ENCODE peak calls at places on chromosomes 13 and 19, in eight cellular contexts. C is tibial artery; E is transverse colon; M is fibroblast of mammary gland; Y is RWPE2; D is IMR-90; O is pancreas; F is CD8-positive, alpha-beta T cell. L is an unnamed sample.
A peak's percentile ranks its signal among the peaks of the same experiment; 100 is the strongest.

GRCh38 chr13:67048084-67048792 is 181.9 kb downstream of the PCDH9 start:
- DNase-seq in O (peak; percentile 11), C (no peak), D (peak; percentile 93), M (peak; percentile 45), E (no peak), F (no peak), Y (no peak), L (peak; percentile 6)

GRCh38 chr19:16599655-16600346 is 27.6 kb upstream of the SLC35E1 start:
- DNase-seq in D (no peak), E (no peak), M (no peak), F (no peak), C (no peak), O (peak; percentile 62), Y (no peak), L (no peak)

GRCh38 chr13:59229401-59229800 is 934.3 kb downstream of the DIAPH3 start:
- DNase-seq in D (no peak), F (no peak), Y (no peak), O (no peak), C (no peak), E (no peak), M (no peak), L (no peak)

GRCh38 chr13:30847697-30848307 is 58.3 kb upstream of the MEDAG start:
- DNase-seq in F (no peak), M (peak; percentile 100), O (no peak), Y (no peak), C (peak; percentile 71), E (no peak), D (peak; percentile 99), L (peak; percentile 72)

GRCh38 chr13:92573467-92574057 is 653.0 kb upstream of the GPC6 start:
- DNase-seq in E (no peak), M (peak; percentile 17), Y (no peak), D (peak; percentile 7), O (no peak), C (no peak), F (no peak), L (peak; percentile 59)

GRCh38 chr19:27793128-27793643 is 1419.8 kb downstream of the UQCRFS1 start:
- DNase-seq in O (no peak), M (peak; percentile 78), E (peak; percentile 88), Y (peak; percentile 94), C (peak; percentile 72), D (peak; percentile 58), F (peak; percentile 48), L (peak; percentile 91)

GRCh38 chr19:4909172-4909896 is at the start of gene UHRF1:
- DNase-seq in E (peak; percentile 11), C (no peak), D (no peak), F (no peak), Y (no peak), O (no peak), M (no peak), L (peak; percentile 85)

GRCh38 chr13:85935868-85936467 is 136.7 kb upstream of the SLITRK6 start:
- DNase-seq in C (no peak), F (no peak), M (no peak), O (no peak), Y (no peak), E (no peak), D (no peak), L (no peak)

GRCh38 chr19:35750167-35750566 is 1.8 kb downstream of the LIN37 start:
- DNase-seq in F (no peak), Y (peak; percentile 41), C (no peak), D (no peak), M (no peak), E (no peak), O (no peak), L (no peak)

GRCh38 chr19:35746087-35746462 is 624 bp downstream of the PSENEN start:
- DNase-seq in F (no peak), D (no peak), M (no peak), E (no peak), Y (no peak), O (no peak), C (no peak), L (no peak)

GRCh38 chr19:35746556-35746955 is 1.1 kb downstream of the PSENEN start:
- DNase-seq in E (no peak), O (no peak), F (no peak), C (no peak), M (no peak), Y (peak; percentile 42), D (no peak), L (no peak)

GRCh38 chr19:35745328-35746086 is at the start of the genes PSENEN and U2AF1L4:
- DNase-seq in O (peak; percentile 99), D (peak; percentile 100), F (peak; percentile 95), C (peak; percentile 98), E (peak; percentile 97), Y (peak; percentile 95), M (peak; percentile 99), L (peak; percentile 100)

GRCh38 chr19:35748106-35749020 is at the start of gene LIN37:
- DNase-seq in O (peak; percentile 99), M (peak; percentile 99), Y (peak; percentile 98), C (peak; percentile 100), D (peak; percentile 99), F (peak; percentile 98), E (peak; percentile 99), L (peak; percentile 99)
- TF ChIP-seq CTCF in O (peak; percentile 35), M (no peak), Y (no peak), C (peak; percentile 43), D (no peak), F (no peak), E (peak; percentile 55), L (no peak)

GRCh38 chr13:48733739-48734329 is 80.1 kb downstream of the CYSLTR2 start:
- DNase-seq in E (no peak), C (no peak), F (no peak), Y (no peak), D (no peak), O (no peak), M (peak; percentile 48), L (no peak)

GRCh38 chr13:48728226-48728625 is 74.5 kb downstream of the CYSLTR2 start:
- DNase-seq in O (no peak), Y (no peak), F (no peak), E (no peak), M (no peak), C (no peak), D (no peak), L (peak; percentile 21)

GRCh38 chr13:48730971-48731658 is 77.4 kb downstream of the CYSLTR2 start:
- DNase-seq in Y (no peak), F (no peak), D (peak; percentile 83), E (no peak), C (no peak), M (peak; percentile 94), O (no peak), L (no peak)

GRCh38 chr13:48728876-48729275 is 75.1 kb downstream of the CYSLTR2 start:
- DNase-seq in M (peak; percentile 5), Y (no peak), O (no peak), F (no peak), E (no peak), D (no peak), C (no peak), L (no peak)

DNA sequence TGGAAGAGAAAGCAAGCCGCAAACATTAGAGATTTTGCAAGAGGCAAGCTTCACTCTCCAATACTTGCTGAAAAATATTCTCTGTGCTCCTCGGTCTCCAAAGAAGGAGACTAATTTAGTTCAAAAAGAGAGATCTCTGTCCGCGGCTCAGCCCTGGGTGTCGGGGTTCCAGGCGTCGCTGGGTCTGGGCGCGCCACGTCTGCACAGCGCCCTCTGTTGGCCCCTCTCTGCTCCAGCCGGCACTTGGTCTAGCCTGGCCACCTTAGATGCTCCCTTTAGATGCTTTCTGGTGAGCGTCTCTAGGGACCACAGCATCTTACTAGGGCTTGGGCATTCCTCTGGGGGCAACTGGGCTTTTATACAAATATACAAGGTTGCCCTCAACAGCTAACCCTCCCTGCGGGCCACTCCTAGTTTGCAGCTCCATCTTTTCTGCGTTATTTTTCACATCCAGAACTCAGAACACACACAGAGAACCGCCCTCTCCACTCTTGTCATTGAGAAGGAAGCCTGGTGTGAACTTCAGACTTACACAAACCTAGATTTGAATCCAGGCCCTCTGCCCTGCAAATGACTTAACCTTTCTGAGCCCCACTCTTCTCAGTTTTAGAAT is 78.3 kb downstream of the CYSLTR2 start:
- DNase-seq in M (peak; percentile 49), C (no peak), E (peak; percentile 57), D (no peak), F (peak; percentile 38), Y (no peak), O (peak; percentile 68), L (peak; percentile 73)
- H3K4me3 ChIP-seq in M (no peak overlapping the region), C (no peak overlapping the region), E (peak overlapping the region; percentile 8), D (no peak overlapping the region), F (peak overlapping the region; percentile 29), Y (no peak overlapping the region), O (no peak overlapping the region), L (no peak overlapping the region)

GRCh38 chr19:38720559-38721236 is 23.6 kb downstream of the CAPN12 start:
- DNase-seq in F (no peak), D (no peak), Y (no peak), M (no peak), O (no peak), C (no peak), E (no peak), L (no peak)

GRCh38 chr19:38717855-38718254 is 26.4 kb downstream of the CAPN12 start:
- DNase-seq in O (no peak), F (no peak), M (no peak), D (no peak), E (no peak), C (no peak), Y (no peak), L (no peak)

GRCh38 chr19:38721496-38721895 is 22.8 kb downstream of the CAPN12 start:
- DNase-seq in D (no peak), Y (no peak), F (no peak), O (no peak), C (no peak), M (no peak), E (no peak), L (no peak)

GRCh38 chr19:38718747-38719543 is 25.3 kb downstream of the CAPN12 start:
- DNase-seq in D (no peak), M (no peak), O (peak; percentile 83), F (no peak), C (peak; percentile 75), Y (no peak), E (no peak), L (no peak)

DNA sequence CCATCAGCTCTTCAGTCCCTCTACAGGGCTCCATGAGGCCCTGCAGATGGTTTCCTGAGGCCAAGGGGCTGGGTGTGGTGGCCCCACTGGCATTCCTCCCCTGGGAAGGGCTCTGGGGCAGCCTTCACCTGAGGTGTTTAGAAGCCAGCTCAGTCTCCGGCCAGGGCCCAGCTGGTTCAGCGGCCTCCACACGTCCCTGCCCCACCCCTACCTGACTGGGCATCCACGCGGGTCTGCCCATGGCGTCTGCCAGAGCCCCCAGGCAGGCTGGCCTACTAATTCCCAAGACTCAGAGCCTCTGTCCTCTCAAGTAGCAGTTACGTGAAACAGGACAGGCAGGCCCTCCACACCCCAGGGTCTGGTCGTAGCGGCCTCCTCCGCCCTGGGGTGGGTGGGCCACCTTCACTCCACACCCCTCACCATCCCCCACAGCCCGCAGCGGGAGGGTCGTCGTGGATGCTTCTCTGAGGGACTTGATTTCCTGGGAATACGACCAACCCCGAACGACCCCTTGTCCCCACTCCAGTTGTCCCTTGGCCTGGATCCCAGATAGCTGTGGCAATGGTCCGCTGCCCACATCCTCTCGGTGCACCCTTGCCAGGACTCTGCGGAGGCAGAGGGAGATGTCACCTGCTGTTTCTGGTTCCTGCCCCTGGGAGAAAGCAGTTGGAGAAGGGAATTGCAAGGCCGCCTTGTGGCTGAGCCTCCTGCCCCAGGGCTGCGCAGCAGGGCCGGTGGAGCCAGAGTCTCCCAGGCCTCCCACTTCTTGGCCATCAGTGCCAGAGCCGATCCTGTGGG is 24.3 kb downstream of the CAPN12 start:
- DNase-seq in M (no peak), O (no peak), Y (no peak), F (no peak), D (no peak), E (no peak), C (no peak), L (no peak)
- TF ChIP-seq CTCF in M (no peak), O (no peak), Y (no peak), F (no peak), D (no peak), E (no peak), C (no peak), L (no peak)

GRCh38 chr13:36030670-36031331 is 100.4 kb downstream of the DCLK1 start:
- DNase-seq in C (peak; percentile 26), D (peak; percentile 18), Y (no peak), F (no peak), O (no peak), M (peak; percentile 99), E (no peak), L (no peak)
- H3K4me3 ChIP-seq in C (no peak overlapping the region), D (no peak overlapping the region), Y (no peak overlapping the region), F (no peak overlapping the region), O (no peak overlapping the region), M (no peak overlapping the region), E (no peak overlapping the region), L (no peak overlapping the region)

L was measured in GM12865.